ENCODE peak calls at places on chromosomes 6 and 20, in seven cellular contexts. J is tibial artery; F is cerebellum; K is effector memory CD8-positive, alpha-beta T cell; I is GF-D8; C is mesothelial cell of epicardium; X is MM.1S. B is an unnamed sample.

GRCh38 chr6:108348655-108349349 is 53.9 kb downstream of the AFG1L start:
- DNase-seq in X (peak), J (no peak), C (no peak), I (no peak), F (no peak), K (no peak), B (peak)

GRCh38 chr20:10445758-10446157 is 10.7 kb downstream of the SLX4IP start:
- DNase-seq in I (no peak), X (no peak), J (no peak), K (no peak), C (no peak), F (no peak), B (no peak)

GRCh38 chr6:160461641-160462040 is 113.5 kb downstream of the SLC22A3 start:
- DNase-seq in X (no peak), C (no peak), F (no peak), K (no peak), I (no peak), J (no peak), B (no peak)

GRCh38 chr6:119119989-119120388 is 41.5 kb upstream of the FAM184A start:
- DNase-seq in F (no peak), X (no peak), I (no peak), C (no peak), J (peak), K (no peak), B (no peak)

GRCh38 chr20:25310921-25311728 is 63.2 kb downstream of the PYGB start:
- DNase-seq in K (no peak), F (no peak), I (no peak), C (peak), X (peak), J (peak), B (no peak)

GRCh38 chr20:4193053-4193452 is 177.7 kb upstream of the RNF24 start:
- DNase-seq in J (no peak), K (no peak), I (no peak), F (no peak), C (no peak), X (no peak), B (no peak)

GRCh38 chr6:140572129-140572528 is 1197.7 kb upstream of the CITED2 start:
- DNase-seq in C (no peak), I (no peak), J (no peak), F (no peak), K (no peak), X (no peak), B (no peak)

GRCh38 chr6:14286144-14286543 is 168.6 kb downstream of the CD83 start:
- DNase-seq in C (no peak), K (no peak), F (no peak), I (no peak), X (no peak), J (peak), B (no peak)

GRCh38 chr6:125839879-125840278 is 49.1 kb downstream of the NCOA7 start:
- DNase-seq in X (no peak), F (no peak), C (no peak), K (no peak), I (no peak), J (no peak), B (no peak)

GRCh38 chr6:16163535-16164300 is 34.8 kb downstream of the MYLIP start:
- DNase-seq in K (no peak), F (no peak), X (no peak), I (no peak), C (no peak), J (no peak), B (no peak)

B was measured in naive B cell.